ENCODE peak calls at places on chromosome 6, in nine cellular contexts. V is AG04450, O is IMR-90, X is ovary, L is body of pancreas, K is cardiac muscle cell, Y is left lung, D is HFF-Myc, W is choroid plexus epithelial cell. N is an unnamed sample.

GRCh38 chr6:121522771-121523386 is 87.4 kb downstream of the GJA1 start:
- DNase-seq in X (no peak), O (peak), L (no peak), Y (no peak), V (no peak), D (peak), W (peak), K (peak), N (no peak)

GRCh38 chr6:154298297-154298696 is 58.3 kb downstream of the IPCEF1 start:
- DNase-seq in Y (no peak), L (no peak), O (peak), W (peak), K (peak), X (no peak), D (no peak), V (no peak), N (no peak)

GRCh38 chr6:80468398-80468797 is 361.9 kb downstream of the BCKDHB start:
- DNase-seq in X (no peak), D (no peak), K (no peak), L (no peak), O (no peak), Y (no peak), V (no peak), W (peak), N (no peak)

GRCh38 chr6:28543671-28544131 is 18.0 kb downstream of the GPX5 start:
- DNase-seq in D (no peak), K (peak), W (peak), O (no peak), Y (no peak), L (no peak), X (no peak), V (no peak), N (no peak)

GRCh38 chr6:64988148-64988547 is 718.9 kb downstream of the EYS start:
- DNase-seq in K (no peak), Y (no peak), O (peak), W (peak), V (no peak), X (no peak), L (no peak), D (no peak), N (no peak)

GRCh38 chr6:22598386-22598785 is 29.0 kb downstream of the HDGFL1 start:
- DNase-seq in K (no peak), O (no peak), D (no peak), W (no peak), V (no peak), L (no peak), X (no peak), Y (no peak), N (no peak)

GRCh38 chr6:71621918-71622519 is 264.3 kb upstream of the RIMS1 start:
- DNase-seq in K (peak), V (no peak), L (no peak), Y (no peak), O (peak), D (no peak), W (peak), X (no peak), N (peak)

GRCh38 chr6:47310131-47310480 is 401 bp upstream of the TNFRSF21 start:
- DNase-seq in X (no peak), V (no peak), L (no peak), W (no peak), O (no peak), K (no peak), D (no peak), Y (no peak), N (no peak)

GRCh38 chr6:137156650-137157049 is 16.8 kb downstream of the IL22RA2 start:
- DNase-seq in D (no peak), O (no peak), Y (no peak), X (no peak), K (no peak), L (no peak), V (no peak), W (no peak), N (no peak)

GRCh38 chr6:37007340-37008043 is 2.0 kb downstream of the FGD2 start:
- DNase-seq in K (no peak), W (no peak), Y (no peak), X (no peak), O (no peak), D (no peak), V (no peak), L (no peak), N (no peak)

GRCh38 chr6:13488896-13489237 is 1.5 kb upstream of the GFOD1 start:
- DNase-seq in O (no peak), W (no peak), Y (no peak), K (no peak), L (no peak), V (no peak), X (no peak), D (no peak), N (no peak)

GRCh38 chr6:27332692-27333641 is 20.9 kb upstream of the POM121L2 start:
- DNase-seq in Y (no peak), X (peak), W (peak), K (peak), L (no peak), D (peak), O (peak), V (peak), N (no peak)

GRCh38 chr6:144160452-144160851 is 10.1 kb downstream of the STX11 start:
- DNase-seq in K (no peak), W (no peak), O (no peak), Y (no peak), D (no peak), X (no peak), V (no peak), L (no peak), N (no peak)

GRCh38 chr6:150981095-150981494 is 115.6 kb downstream of the MTHFD1L start:
- DNase-seq in X (no peak), D (no peak), Y (no peak), L (no peak), V (no peak), K (no peak), O (no peak), W (peak), N (no peak)

GRCh38 chr6:123515715-123516114 is 121.0 kb downstream of the TRDN start:
- DNase-seq in Y (no peak), V (no peak), K (peak), X (no peak), W (no peak), D (no peak), L (no peak), O (no peak), N (no peak)

GRCh38 chr6:123393333-123393732 is 243.4 kb downstream of the TRDN start:
- DNase-seq in K (peak), D (no peak), O (no peak), W (peak), Y (no peak), V (no peak), X (no peak), L (no peak), N (no peak)

GRCh38 chr6:41578714-41579610 is 32.8 kb downstream of the FOXP4 start:
- DNase-seq in D (no peak), X (no peak), W (peak), Y (no peak), V (no peak), O (peak), K (peak), L (no peak), N (no peak)

GRCh38 chr6:38554700-38555413 is 84.9 kb downstream of the BTBD9 start:
- DNase-seq in X (no peak), D (peak), K (peak), V (no peak), W (peak), L (no peak), Y (no peak), O (peak), N (peak)

GRCh38 chr6:139282684-139283083 is 9.1 kb downstream of the TXLNB start:
- DNase-seq in X (no peak), L (no peak), Y (no peak), D (no peak), K (no peak), V (no peak), O (peak), W (no peak), N (no peak)

GRCh38 chr6:41775293-41775882 is 4.3 kb downstream of the FRS3 start:
- DNase-seq in Y (no peak), K (no peak), V (no peak), L (no peak), D (no peak), X (no peak), W (no peak), O (no peak), N (no peak)

GRCh38 chr6:151260191-151260590 is 20.4 kb downstream of the AKAP12 start:
- DNase-seq in V (no peak), O (no peak), Y (no peak), W (no peak), L (no peak), D (no peak), X (no peak), K (no peak), N (no peak)

GRCh38 chr6:158464483-158464882 is 95.4 kb upstream of the TMEM181 start:
- DNase-seq in W (no peak), L (no peak), V (no peak), D (no peak), Y (no peak), X (no peak), K (no peak), O (no peak), N (no peak)

GRCh38 chr6:29589423-29590048 is 4.6 kb downstream of the OR2H2 start:
- DNase-seq in V (peak), W (peak), L (peak), O (peak), X (no peak), D (peak), K (peak), Y (no peak), N (peak)

GRCh38 chr6:126038234-126038633 is 51.9 kb downstream of the TRMT11 start:
- DNase-seq in Y (no peak), W (no peak), X (no peak), D (no peak), K (no peak), L (no peak), O (no peak), V (no peak), N (no peak)

GRCh38 chr6:81801489-81801888 is 49.0 kb upstream of the TENT5A start:
- DNase-seq in K (no peak), L (no peak), Y (no peak), V (no peak), D (no peak), X (no peak), W (no peak), O (no peak), N (no peak)

GRCh38 chr6:1735239-1735803 is 125.6 kb downstream of the FOXC1 start:
- DNase-seq in K (no peak), D (no peak), V (no peak), X (no peak), O (no peak), Y (no peak), L (no peak), W (no peak), N (no peak)

GRCh38 chr6:142763205-142763604 is 181.8 kb downstream of the HIVEP2 start:
- DNase-seq in W (no peak), K (no peak), O (peak), V (no peak), Y (no peak), L (no peak), D (no peak), X (no peak), N (peak)

GRCh38 chr6:42796171-42796570 is 14.3 kb downstream of the BICRAL start:
- DNase-seq in K (no peak), O (no peak), V (no peak), D (no peak), Y (no peak), X (no peak), W (no peak), L (no peak), N (no peak)

GRCh38 chr6:68634503-68635411 is at the start of gene ADGRB3:
- DNase-seq in O (peak), W (peak), L (peak), K (peak), D (no peak), X (peak), Y (peak), V (no peak), N (peak)

GRCh38 chr6:28683945-28684538 is 158.4 kb downstream of the GPX5 start:
- DNase-seq in K (peak), W (peak), D (no peak), X (no peak), L (no peak), V (no peak), Y (no peak), O (peak), N (peak)

GRCh38 chr6:111711989-111712388 is 106.3 kb upstream of the TRAF3IP2 start:
- DNase-seq in Y (no peak), X (no peak), O (no peak), D (no peak), K (no peak), W (no peak), V (no peak), L (no peak), N (no peak)

GRCh38 chr6:18978330-18979128 is 591.4 kb downstream of the RNF144B start:
- DNase-seq in L (no peak), Y (no peak), W (peak), X (no peak), O (no peak), D (no peak), V (no peak), K (peak), N (no peak)

GRCh38 chr6:6927437-6928361 is 180.1 kb upstream of the RREB1 start:
- DNase-seq in K (no peak), L (no peak), W (no peak), X (peak), V (no peak), Y (peak), O (no peak), D (no peak), N (no peak)

DNA sequence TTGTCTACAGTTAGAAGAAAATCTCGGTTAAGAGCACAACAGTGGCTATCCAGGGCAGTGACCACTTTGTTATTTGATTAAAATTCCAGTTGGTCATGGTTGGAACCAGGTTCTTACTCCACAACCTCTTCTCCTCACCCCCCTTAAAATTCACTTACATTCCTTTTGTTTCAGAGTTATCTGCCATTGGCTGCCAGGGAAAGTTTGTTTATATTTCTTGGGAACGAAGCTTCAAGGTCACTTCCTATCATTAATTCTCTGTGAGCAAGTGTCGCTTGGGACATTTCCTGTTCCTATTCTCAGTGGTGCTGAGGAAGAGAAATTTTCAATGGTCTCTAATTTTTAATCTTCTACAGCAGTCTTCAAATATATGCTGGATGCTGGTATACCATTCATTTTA is 121.1 kb upstream of the COL21A1 start:
- DNase-seq in Y (no peak), L (no peak), O (no peak), D (no peak), V (no peak), K (no peak), W (no peak), X (no peak), N (no peak)
- H3K4me3 ChIP-seq in Y (no peak), L (no peak), O (no peak), D (no peak), V (no peak), K (no peak), W (no peak), X (no peak), N (no peak)

DNA sequence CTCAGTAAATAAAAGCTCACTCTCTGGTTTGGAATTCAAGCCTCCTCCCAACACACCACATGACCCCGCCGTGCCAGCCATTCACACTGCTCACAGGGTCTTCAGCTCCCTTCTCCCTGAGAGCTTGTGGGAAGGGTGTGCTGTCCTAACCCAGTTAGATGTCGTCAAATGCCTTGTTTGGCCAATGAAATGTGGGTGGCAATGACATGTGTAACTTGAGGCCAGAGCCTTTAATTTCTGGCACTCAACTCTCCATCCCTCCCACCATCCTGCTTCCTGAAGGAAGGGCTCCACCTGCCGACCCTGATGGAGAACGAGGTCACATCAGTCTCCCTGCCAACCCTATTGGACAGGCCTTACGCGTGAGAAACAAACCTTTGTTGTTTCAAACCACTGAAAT is 224.5 kb upstream of the AGPAT4 start:
- DNase-seq in D (peak), L (peak), X (no peak), Y (no peak), K (peak), W (peak), O (peak), V (no peak), N (peak)
- TF ChIP-seq CTCF in D (peak), L (peak), X (no peak), Y (no peak), K (peak), W (peak), O (peak), V (peak), N (peak)

GRCh38 chr6:156396791-156397418 is 380.3 kb upstream of the ARID1B start:
- DNase-seq in W (no peak), L (no peak), K (no peak), Y (no peak), V (no peak), D (no peak), X (no peak), O (no peak), N (no peak)

GRCh38 chr6:156395276-156395675 is 381.9 kb upstream of the ARID1B start:
- DNase-seq in O (no peak), K (no peak), X (no peak), W (no peak), Y (no peak), V (no peak), D (no peak), L (no peak), N (no peak)

GRCh38 chr6:156391977-156392376 is 385.2 kb upstream of the ARID1B start:
- DNase-seq in K (no peak), L (no peak), O (no peak), Y (no peak), V (no peak), X (no peak), D (no peak), W (no peak), N (no peak)

GRCh38 chr6:156398371-156398770 is 378.8 kb upstream of the ARID1B start:
- DNase-seq in K (no peak), O (no peak), L (no peak), V (no peak), X (no peak), Y (no peak), W (no peak), D (no peak), N (no peak)

DNA sequence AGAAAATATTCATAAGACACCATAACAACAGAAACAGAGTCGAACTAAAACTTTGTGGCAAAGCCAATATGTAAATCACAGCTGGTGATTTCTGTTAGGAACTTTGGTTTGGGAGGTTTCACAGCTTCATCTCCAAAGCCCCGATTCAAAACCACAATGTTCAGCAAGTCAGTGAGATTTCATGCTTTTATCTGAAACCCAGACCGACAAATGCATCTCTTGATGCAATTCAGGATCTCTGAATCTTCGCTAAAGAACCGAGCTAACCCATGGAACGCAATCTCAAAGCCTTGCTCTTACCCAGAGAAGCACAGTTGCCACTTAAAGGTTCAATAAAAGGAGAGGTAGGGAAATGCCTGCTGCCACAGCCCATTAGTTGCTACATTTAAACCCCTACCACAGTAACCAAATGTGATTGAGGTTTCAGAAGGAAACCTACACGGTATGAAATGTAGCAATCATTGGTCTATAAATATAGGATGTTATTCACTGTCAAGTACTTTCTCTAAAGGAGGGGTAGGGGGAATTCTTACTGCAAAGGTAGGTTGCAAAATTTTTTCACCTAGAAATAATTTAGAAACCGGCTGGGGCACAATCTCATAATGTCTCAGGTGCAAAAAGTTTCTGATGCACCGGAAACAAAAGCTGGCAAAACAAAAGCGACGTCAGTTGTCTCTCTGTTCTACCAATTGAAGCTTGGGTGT is 381.0 kb upstream of the ARID1B start:
- DNase-seq in Y (no peak), X (no peak), W (no peak), D (no peak), V (no peak), L (no peak), K (no peak), O (no peak), N (no peak)
- H3K4me3 ChIP-seq in Y (no peak), X (no peak), W (no peak), D (no peak), V (no peak), L (no peak), K (no peak), O (no peak), N (no peak)

GRCh38 chr6:133041020-133041419 is 200.1 kb upstream of the EYA4 start:
- DNase-seq in W (no peak), V (no peak), K (no peak), L (no peak), O (no peak), D (no peak), X (no peak), Y (no peak), N (no peak)

GRCh38 chr6:133042550-133043120 is 198.5 kb upstream of the EYA4 start:
- DNase-seq in Y (no peak), X (no peak), D (no peak), W (no peak), O (no peak), L (no peak), K (no peak), V (no peak), N (no peak)

GRCh38 chr6:133034509-133035206 is 206.5 kb upstream of the EYA4 start:
- DNase-seq in W (peak), X (no peak), Y (no peak), O (no peak), L (no peak), K (no peak), D (no peak), V (no peak), N (no peak)

DNA sequence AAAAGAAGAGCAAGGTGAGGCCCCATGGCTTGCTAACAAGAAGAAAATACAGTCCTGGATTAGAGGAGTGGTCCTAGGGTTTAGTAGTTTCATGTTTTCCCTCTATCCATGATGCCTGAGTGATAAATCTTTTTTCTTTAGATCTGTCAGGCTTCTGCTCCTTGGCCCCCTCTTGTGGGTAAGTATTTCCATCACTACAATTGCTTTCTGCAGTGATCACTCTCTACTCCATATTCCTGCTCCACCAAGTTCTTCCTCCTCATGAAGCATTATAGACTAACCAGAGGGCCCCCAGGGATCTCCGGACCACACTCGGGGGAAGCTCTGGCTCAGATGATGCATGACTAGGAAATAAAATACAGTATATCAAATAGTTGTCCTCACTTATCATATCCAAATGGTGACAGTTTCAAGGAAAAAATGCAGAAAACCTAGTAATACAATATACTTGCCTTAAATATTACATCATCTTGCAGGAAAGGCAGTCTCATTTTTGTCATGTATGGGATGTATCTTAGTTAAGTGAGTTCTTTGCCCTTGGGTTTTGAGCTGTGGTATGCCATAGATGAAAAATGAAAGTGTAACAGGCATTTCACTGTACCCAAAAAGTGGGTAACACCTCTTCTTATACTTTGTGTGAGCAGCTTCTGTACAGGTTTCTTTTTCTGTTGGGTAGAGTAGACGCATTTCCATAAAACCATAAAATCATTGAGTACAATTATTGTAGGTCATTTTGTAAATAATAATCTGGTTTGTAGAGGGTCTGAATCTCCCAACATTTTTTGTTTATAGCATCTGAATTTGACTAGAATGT is 200.9 kb upstream of the EYA4 start:
- DNase-seq in Y (no peak), K (peak), L (no peak), O (peak), V (no peak), D (no peak), X (no peak), W (peak), N (peak)
- TF ChIP-seq CTCF in Y (peak), K (peak), L (peak), O (peak), V (peak), D (peak), X (no peak), W (peak), N (peak)